ENCODE peak calls at places on chromosomes 13 and 19, in four cellular contexts. H, B, A and E are unnamed samples. For H3K36me3, the result is how much of the 10 kb centered on the place peaks cover.

GRCh38 chr19:39951686-39952085 is 17.3 kb upstream of the FCGBP start:
- DNase-seq in H (no peak), B (no peak), A (no peak), E (no peak)

GRCh38 chr19:55546822-55547614 is 1.7 kb upstream of the SBK3 start:
- DNase-seq in H (no peak), B (peak), A (no peak), E (peak)

GRCh38 chr13:46804391-46804815 is 7.4 kb upstream of the ESD start:
- DNase-seq in H (no peak), B (no peak), A (peak), E (no peak)

GRCh38 chr13:99702687-99703319 is 201.5 kb downstream of the TM9SF2 start:
- DNase-seq in H (no peak), B (no peak), A (no peak), E (no peak)

GRCh38 chr13:50699874-50700663 is 143.4 kb downstream of the DLEU7 start:
- DNase-seq in H (no peak), B (no peak), A (no peak), E (no peak)

GRCh38 chr13:33723365-33723764 is 94.6 kb upstream of the RFC3 start:
- DNase-seq in H (no peak), B (no peak), A (no peak), E (no peak)

GRCh38 chr13:99995503-99996176 is 14.1 kb downstream of the ZIC2 start:
- DNase-seq in H (no peak), B (no peak), A (no peak), E (no peak)

GRCh38 chr19:51136891-51137551 is 5.1 kb upstream of the SIGLEC7 start:
- DNase-seq in H (no peak), B (peak), A (no peak), E (no peak)

GRCh38 chr19:55457683-55458457 is 3.6 kb downstream of the ISOC2 start:
- DNase-seq in H (no peak), B (no peak), A (no peak), E (no peak)

GRCh38 chr13:29698106-29698505 is 102.6 kb upstream of the SLC7A1 start:
- DNase-seq in H (no peak), B (no peak), A (no peak), E (no peak)

GRCh38 chr13:26186141-26186870 is 35.8 kb downstream of the RNF6 start:
- DNase-seq in H (peak), B (peak), A (peak), E (peak)

GRCh38 chr19:29663861-29664752 is 1.2 kb upstream of the PLEKHF1 start:
- DNase-seq in H (no peak), B (peak), A (no peak), E (no peak)

GRCh38 chr13:99000137-99000536 is 22.3 kb upstream of the DOCK9 start:
- DNase-seq in H (no peak), B (no peak), A (no peak), E (no peak)

GRCh38 chr13:21061077-21061945 is at the start of gene LATS2:
- DNase-seq in H (peak), B (peak), A (peak), E (peak)

GRCh38 chr13:107864543-107865460 is 350.5 kb downstream of the LIG4 start:
- DNase-seq in H (no peak), B (no peak), A (no peak), E (no peak)

GRCh38 chr13:63288576-63288975 is 1872.9 kb upstream of the PCDH20 start:
- DNase-seq in H (no peak), B (no peak), A (no peak), E (no peak)

GRCh38 chr19:287381-287871 is 3.8 kb downstream of the PLPP2 start:
- DNase-seq in H (no peak), B (no peak), A (no peak), E (no peak)

GRCh38 chr13:42996584-42996983 is 4.5 kb upstream of the EPSTI1 start:
- DNase-seq in H (no peak), B (no peak), A (peak), E (no peak)

GRCh38 chr13:31818236-31818635 is 78.9 kb downstream of the RXFP2 start:
- DNase-seq in H (no peak), B (no peak), A (no peak), E (no peak)

GRCh38 chr19:15248648-15249559 is 16.7 kb upstream of the EPHX3 start:
- DNase-seq in H (no peak), B (peak), A (no peak), E (peak)

GRCh38 chr13:97928306-97928705 is 25.2 kb upstream of the IPO5 start:
- DNase-seq in H (no peak), B (no peak), A (no peak), E (no peak)

GRCh38 chr19:44749994-44750393 is 1.5 kb downstream of the BCL3 start:
- DNase-seq in H (no peak), B (no peak), A (no peak), E (no peak)

GRCh38 chr19:27746691-27747380 is 1466.1 kb downstream of the UQCRFS1 start:
- DNase-seq in H (peak), B (no peak), A (no peak), E (peak)

GRCh38 chr13:32135655-32136054 is 104.1 kb downstream of the FRY start:
- DNase-seq in H (no peak), B (no peak), A (no peak), E (no peak)

GRCh38 chr19:17484520-17485180 is 14.3 kb downstream of the SLC27A1 start:
- DNase-seq in H (no peak), B (no peak), A (no peak), E (no peak)

GRCh38 chr19:49338023-49338677 is 2.9 kb downstream of the CD37 start:
- DNase-seq in H (peak), B (no peak), A (no peak), E (no peak)

GRCh38 chr13:99013951-99014350 is 36.1 kb upstream of the DOCK9 start:
- DNase-seq in H (no peak), B (no peak), A (no peak), E (no peak)

GRCh38 chr19:28644261-28644660 is 568.7 kb downstream of the UQCRFS1 start:
- DNase-seq in H (no peak), B (no peak), A (no peak), E (no peak)

GRCh38 chr13:113920173-113920572 is 53.7 kb downstream of the C13orf46 start:
- DNase-seq in H (no peak), B (no peak), A (no peak), E (no peak)

GRCh38 chr13:43414111-43414510 is 372.7 kb downstream of the ENOX1 start:
- DNase-seq in H (no peak), B (no peak), A (no peak), E (no peak)

GRCh38 chr13:21033224-21033855 is 28.0 kb downstream of the LATS2 start:
- DNase-seq in H (no peak), B (peak), A (no peak), E (no peak)

DNA sequence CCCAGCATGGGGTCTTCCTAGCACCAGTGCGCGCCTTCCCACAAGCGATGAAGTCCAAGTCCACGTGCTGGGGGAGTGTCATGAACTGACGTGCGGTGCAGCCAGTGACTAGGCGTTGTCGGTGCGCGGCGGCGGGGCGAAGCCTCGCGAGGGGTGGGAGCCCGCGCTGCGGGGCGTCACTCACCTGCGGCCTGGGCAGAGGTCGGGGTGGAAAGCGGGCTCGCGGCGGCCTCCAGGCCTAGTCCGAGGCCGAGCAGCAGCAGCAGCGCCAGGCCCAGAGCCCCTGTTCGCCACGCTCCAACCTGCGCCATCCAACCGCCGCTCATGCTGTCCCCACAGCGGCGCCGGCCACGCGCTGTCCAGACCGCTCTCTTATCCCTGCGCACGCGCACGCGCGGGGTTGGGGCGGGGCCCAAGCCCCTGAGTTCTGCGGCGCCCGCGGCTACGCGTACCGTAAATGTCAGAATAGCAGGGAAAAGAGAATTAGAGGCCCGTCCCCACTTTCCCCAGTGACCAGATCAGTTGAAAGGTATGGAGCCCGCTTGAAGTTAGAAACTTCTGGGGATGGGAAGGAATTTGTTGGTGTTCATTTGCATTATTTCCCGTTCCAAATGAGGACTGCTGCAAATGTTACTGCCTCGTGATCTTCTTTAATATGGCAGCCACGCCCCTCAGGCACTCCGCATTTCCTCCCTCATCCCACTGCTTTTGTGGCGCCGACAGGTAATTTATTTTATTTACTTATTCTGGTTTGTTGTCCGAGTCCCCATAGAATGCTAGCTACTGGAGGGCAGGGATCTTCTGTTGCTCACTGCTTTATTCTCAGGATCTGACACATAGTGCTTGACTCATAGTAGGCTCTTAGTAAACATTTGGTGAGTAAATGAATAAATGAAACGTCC is at the start of gene CD320:
- DNase-seq in H (peak), B (peak), A (peak), E (peak)
- TF ChIP-seq POLR2A in H (peak), B (no peak), A (peak), E (peak)

GRCh38 chr19:3880471-3881271 is at the start of gene ATCAY:
- DNase-seq in H (peak), B (no peak), A (no peak), E (no peak)

GRCh38 chr19:3881272-3882040 is 971 bp downstream of the ATCAY start:
- DNase-seq in H (peak), B (no peak), A (no peak), E (no peak)

GRCh38 chr19:3882041-3882384 is 1.5 kb downstream of the ATCAY start:
- DNase-seq in H (no peak), B (no peak), A (no peak), E (no peak)

GRCh38 chr19:3879656-3880055 is 829 bp upstream of the ATCAY start:
- DNase-seq in H (peak), B (no peak), A (no peak), E (no peak)
- TF ChIP-seq CTCF in H (peak), B (no peak), A (no peak), E (no peak)

GRCh38 chr19:46723471-46723870 is 6.6 kb upstream of the PRKD2 start:
- DNase-seq in H (no peak), B (no peak), A (no peak), E (no peak)

GRCh38 chr19:46724468-46724867 is 7.6 kb upstream of the PRKD2 start:
- DNase-seq in H (no peak), B (no peak), A (no peak), E (no peak)

GRCh38 chr19:46722004-46722380 is 5.1 kb upstream of the PRKD2 start:
- DNase-seq in H (no peak), B (no peak), A (no peak), E (no peak)

GRCh38 chr19:46722421-46723022 is 5.6 kb upstream of the PRKD2 start:
- DNase-seq in H (no peak), B (no peak), A (no peak), E (no peak)

GRCh38 chr19:46723023-46723461 is 6.1 kb upstream of the PRKD2 start:
- DNase-seq in H (no peak), B (no peak), A (no peak), E (no peak)
- H3K36me3 ChIP-seq in H (under half), B (half or more), A (half or more), E (under half)

DNA sequence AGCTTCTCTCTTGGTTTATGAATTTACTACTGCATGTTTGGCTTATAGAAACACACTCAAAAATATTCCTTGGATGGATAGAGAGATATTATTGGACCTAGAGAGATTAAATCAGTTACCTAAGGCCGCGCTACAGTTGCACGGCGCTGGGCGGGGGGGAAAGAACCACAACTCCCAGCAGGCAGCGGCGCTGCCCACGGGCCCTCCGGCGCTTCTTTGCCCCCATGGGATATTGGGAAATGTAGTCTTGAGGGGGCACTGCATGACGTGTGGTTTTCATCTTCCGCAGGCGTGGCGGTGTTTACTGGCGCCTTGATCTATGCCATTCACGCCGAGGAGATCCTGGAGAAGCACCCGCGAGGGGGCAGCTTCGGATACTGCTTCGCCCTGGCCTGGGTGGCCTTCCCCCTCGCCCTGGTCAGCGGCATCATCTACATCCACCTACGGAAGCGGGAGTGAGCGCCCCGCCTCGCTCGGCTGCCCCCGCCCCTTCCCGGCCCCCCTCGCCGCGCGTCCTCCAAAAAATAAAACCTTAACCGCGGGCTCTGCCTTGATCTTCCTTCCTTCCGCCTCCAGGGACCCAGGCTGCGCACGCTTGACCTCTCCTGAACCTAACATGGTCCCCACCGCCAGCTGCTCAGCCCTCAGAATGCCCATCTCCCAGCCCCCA is 4.8 kb downstream of the EMP3 start:
- DNase-seq in H (peak), B (peak), A (no peak), E (peak)
- TF ChIP-seq POLR2A in H (peak), B (no peak), A (no peak), E (no peak)

GRCh38 chr19:12938536-12939291 is at the start of gene CALR:
- DNase-seq in H (no peak), B (no peak), A (no peak), E (no peak)

GRCh38 chr19:12936582-12936981 is 1.8 kb upstream of the CALR start:
- DNase-seq in H (no peak), B (no peak), A (no peak), E (no peak)

GRCh38 chr19:12939292-12939606 is 840 bp downstream of the CALR start:
- DNase-seq in H (no peak), B (peak), A (no peak), E (no peak)

GRCh38 chr19:12938054-12938535 is 314 bp upstream of the CALR start:
- DNase-seq in H (peak), B (peak), A (peak), E (peak)

DNA sequence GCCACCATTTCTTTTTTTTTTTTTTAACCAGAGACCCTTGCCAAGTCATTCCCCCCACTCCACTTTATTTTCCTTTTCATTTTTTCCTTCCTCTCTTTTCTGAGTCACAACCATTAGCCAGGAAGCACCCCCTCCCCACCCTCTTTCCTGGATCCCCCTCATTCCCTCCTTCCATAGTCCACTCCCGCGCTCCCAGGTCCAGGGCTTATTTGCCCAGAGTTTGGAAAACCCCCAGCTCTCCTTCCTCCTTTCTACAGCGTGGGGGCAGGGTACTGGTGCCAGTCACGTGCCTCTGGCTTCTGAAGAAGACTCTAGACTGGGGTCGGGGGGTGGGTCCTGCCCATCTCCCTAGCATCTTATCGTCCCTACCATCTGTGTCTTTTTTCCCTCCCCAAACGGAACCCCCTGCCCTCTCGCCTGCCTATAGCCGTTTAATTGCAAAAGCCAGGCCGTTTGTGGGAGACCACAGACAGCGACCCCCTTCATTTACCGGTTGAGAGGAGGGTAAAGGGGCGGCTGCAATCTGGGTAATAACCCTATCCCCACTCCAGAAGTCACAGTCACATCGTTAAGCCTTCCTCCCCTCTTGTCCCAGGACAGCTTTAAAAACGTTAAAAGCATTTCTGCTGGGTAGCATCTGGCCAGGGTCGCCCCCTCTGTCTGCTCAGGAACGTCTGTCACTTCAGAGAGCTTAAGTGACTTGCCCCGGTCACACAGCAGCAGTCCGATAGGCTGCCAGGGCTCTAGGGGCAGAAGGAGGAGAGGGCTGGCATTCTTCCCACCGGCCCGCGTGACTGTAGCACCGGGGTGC is 961 bp upstream of the CALR start:
- DNase-seq in H (peak), B (peak), A (no peak), E (peak)
- TF ChIP-seq CTCF in H (no peak), B (no peak), A (no peak), E (no peak)

DNA sequence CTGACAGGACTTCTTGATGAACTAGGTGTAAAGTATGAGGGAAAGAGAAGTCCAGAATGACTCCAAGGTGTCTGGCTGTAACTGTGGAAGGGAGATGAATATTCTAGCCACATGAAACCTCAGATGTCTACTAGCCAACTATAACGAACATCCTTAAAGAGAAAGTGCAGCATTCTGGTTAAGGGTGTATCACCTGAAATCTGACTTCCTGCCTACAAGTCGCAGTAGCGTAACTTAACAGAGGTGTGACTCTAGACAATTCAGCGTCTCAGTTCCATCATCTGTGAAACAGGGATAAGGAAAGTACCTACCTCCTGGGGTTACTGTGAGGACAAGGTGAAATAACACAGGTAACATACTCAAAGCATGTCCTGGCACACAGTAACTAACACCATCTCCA is 145.7 kb upstream of the FBXL3 start:
- DNase-seq in H (no peak), B (no peak), A (no peak), E (no peak)
- H3K36me3 ChIP-seq in H (under half), B (half or more), A (under half), E (under half)

GRCh38 chr13:40272776-40273139 is 393.7 kb downstream of the FOXO1 start:
- DNase-seq in H (no peak), B (no peak), A (no peak), E (no peak)

GRCh38 chr13:40273173-40274000 is 393.1 kb downstream of the FOXO1 start:
- DNase-seq in H (no peak), B (no peak), A (no peak), E (no peak)

GRCh38 chr13:40271931-40272775 is 394.3 kb downstream of the FOXO1 start:
- DNase-seq in H (no peak), B (no peak), A (no peak), E (peak)

GRCh38 chr13:40275155-40275554 is 391.3 kb downstream of the FOXO1 start:
- DNase-seq in H (no peak), B (no peak), A (no peak), E (no peak)

GRCh38 chr13:40275636-40276035 is 390.8 kb downstream of the FOXO1 start:
- DNase-seq in H (no peak), B (no peak), A (no peak), E (no peak)
- TF ChIP-seq POLR2A in H (no peak), B (no peak), A (no peak), E (no peak)

DNA sequence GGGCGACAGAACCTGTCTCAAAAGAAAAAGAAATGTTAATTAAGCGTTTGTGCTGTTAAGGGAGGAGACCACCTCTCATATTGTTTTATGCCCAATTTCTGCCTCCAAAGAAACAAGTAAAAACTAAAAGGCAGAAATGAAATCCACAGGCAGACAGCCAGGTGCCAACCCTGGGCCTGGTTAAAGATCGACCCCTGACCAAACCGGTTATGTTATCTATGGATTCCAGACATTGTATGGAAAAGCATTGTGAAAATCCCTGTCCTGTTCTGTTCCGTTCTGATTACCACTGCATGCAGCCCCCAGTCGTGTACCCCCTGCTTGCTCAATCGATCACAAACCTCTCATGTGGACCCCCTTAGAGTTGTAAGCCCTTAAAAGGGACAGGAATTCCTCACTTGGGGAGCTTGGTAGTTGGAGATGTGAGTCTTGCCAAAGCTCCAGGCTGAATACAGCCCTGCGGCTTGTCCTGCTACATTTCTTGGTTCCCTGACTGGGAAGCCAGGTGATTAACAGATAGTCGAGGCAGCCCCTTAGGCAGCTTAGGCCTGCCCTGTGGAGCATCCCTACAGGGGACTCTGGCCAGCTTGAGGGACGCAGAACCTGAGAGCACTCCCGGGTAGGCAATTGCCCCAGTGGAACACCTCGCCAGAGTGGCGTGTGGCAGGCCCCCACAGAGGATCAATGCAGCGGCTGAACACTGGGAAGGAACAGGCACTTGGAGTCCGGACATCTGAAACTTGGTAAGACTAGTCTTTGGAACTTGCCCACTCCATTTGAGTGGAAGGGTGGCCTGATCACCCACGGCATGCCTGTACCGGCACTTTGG is 748 bp upstream of the ZNF552 start:
- DNase-seq in H (no peak), B (no peak), A (no peak), E (no peak)
- TF ChIP-seq CTCF in H (no peak), B (no peak), A (no peak), E (no peak)